ENCODE peak calls at places on chromosomes 11 and 22, in nine cellular contexts. One of them, this sample, is unnamed.

GRCh38 chr11:70834984-70835560 is 417.3 kb downstream of the SHANK2 start:
- DNase-seq in colonic mucosa: no peak
- DNase-seq in IMR-90: no peak
- DNase-seq in OCI-LY7: no peak
- DNase-seq in tibial nerve: no peak
- DNase-seq in GM23338: no peak
- DNase-seq in aorta: no peak
- DNase-seq in CD8-positive, alpha-beta T cell: no peak
- DNase-seq in upper lobe of right lung: no peak
- DNase-seq in this sample: no peak

GRCh38 chr11:121687961-121688566 is 235.3 kb upstream of the SORL1-AS1 start:
- DNase-seq in OCI-LY7: no peak
- DNase-seq in tibial nerve: no peak
- DNase-seq in upper lobe of right lung: no peak
- DNase-seq in GM23338: peak; percentile 58
- DNase-seq in IMR-90: peak; percentile 70
- DNase-seq in colonic mucosa: no peak
- DNase-seq in CD8-positive, alpha-beta T cell: no peak
- DNase-seq in aorta: no peak
- DNase-seq in this sample: no peak

GRCh38 chr11:36449566-36450390 is 60.3 kb downstream of the TRAF6 start:
- DNase-seq in tibial nerve: no peak
- DNase-seq in colonic mucosa: no peak
- DNase-seq in CD8-positive, alpha-beta T cell: no peak
- DNase-seq in IMR-90: no peak
- DNase-seq in upper lobe of right lung: no peak
- DNase-seq in aorta: no peak
- DNase-seq in GM23338: no peak
- DNase-seq in OCI-LY7: peak; percentile 20
- DNase-seq in this sample: no peak

GRCh38 chr11:119368121-119369034 is 13.1 kb downstream of the USP2 start:
- DNase-seq in CD8-positive, alpha-beta T cell: no peak
- DNase-seq in upper lobe of right lung: peak; percentile 77
- DNase-seq in OCI-LY7: no peak
- DNase-seq in aorta: no peak
- DNase-seq in IMR-90: peak; percentile 34
- DNase-seq in GM23338: no peak
- DNase-seq in colonic mucosa: peak; percentile 89
- DNase-seq in tibial nerve: peak; percentile 40
- DNase-seq in this sample: no peak

GRCh38 chr22:38923463-38924196 is 33.8 kb upstream of the APOBEC3A start:
- DNase-seq in CD8-positive, alpha-beta T cell: no peak
- DNase-seq in upper lobe of right lung: peak; percentile 79
- DNase-seq in GM23338: peak; percentile 62
- DNase-seq in tibial nerve: peak; percentile 67
- DNase-seq in OCI-LY7: no peak
- DNase-seq in colonic mucosa: peak; percentile 83
- DNase-seq in IMR-90: peak; percentile 85
- DNase-seq in aorta: peak; percentile 86
- DNase-seq in this sample: no peak

GRCh38 chr22:36027960-36028645 is 521 bp downstream of the RBFOX2 start:
- DNase-seq in tibial nerve: peak; percentile 8
- DNase-seq in GM23338: peak; percentile 74
- DNase-seq in aorta: no peak
- DNase-seq in IMR-90: no peak
- DNase-seq in OCI-LY7: peak; percentile 58
- DNase-seq in colonic mucosa: peak; percentile 41
- DNase-seq in CD8-positive, alpha-beta T cell: peak; percentile 21
- DNase-seq in upper lobe of right lung: no peak
- DNase-seq in this sample: no peak

GRCh38 chr11:122981388-122982264 is at the start of gene BSX:
- DNase-seq in GM23338: peak; percentile 95
- DNase-seq in colonic mucosa: peak; percentile 38
- DNase-seq in IMR-90: peak; percentile 17
- DNase-seq in tibial nerve: no peak
- DNase-seq in CD8-positive, alpha-beta T cell: peak; percentile 60
- DNase-seq in aorta: no peak
- DNase-seq in upper lobe of right lung: peak; percentile 78
- DNase-seq in OCI-LY7: peak; percentile 24
- DNase-seq in this sample: peak; percentile 8

GRCh38 chr11:12671378-12671777 is 2.8 kb upstream of the TEAD1 start:
- DNase-seq in colonic mucosa: no peak
- DNase-seq in tibial nerve: no peak
- DNase-seq in IMR-90: no peak
- DNase-seq in upper lobe of right lung: no peak
- DNase-seq in aorta: no peak
- DNase-seq in GM23338: no peak
- DNase-seq in OCI-LY7: no peak
- DNase-seq in CD8-positive, alpha-beta T cell: no peak
- DNase-seq in this sample: no peak

GRCh38 chr11:117916956-117917355 is 12.2 kb downstream of the TMPRSS13 start:
- DNase-seq in colonic mucosa: no peak
- DNase-seq in CD8-positive, alpha-beta T cell: no peak
- DNase-seq in GM23338: no peak
- DNase-seq in aorta: no peak
- DNase-seq in IMR-90: no peak
- DNase-seq in upper lobe of right lung: no peak
- DNase-seq in tibial nerve: no peak
- DNase-seq in OCI-LY7: no peak
- DNase-seq in this sample: no peak

GRCh38 chr11:24386551-24387404 is 110.1 kb upstream of the LUZP2 start:
- DNase-seq in GM23338: peak; percentile 83
- DNase-seq in aorta: no peak
- DNase-seq in tibial nerve: no peak
- DNase-seq in OCI-LY7: no peak
- DNase-seq in upper lobe of right lung: no peak
- DNase-seq in IMR-90: peak; percentile 68
- DNase-seq in colonic mucosa: no peak
- DNase-seq in CD8-positive, alpha-beta T cell: no peak
- DNase-seq in this sample: no peak

GRCh38 chr11:47478651-47479329 is 29.9 kb upstream of the RAPSN start:
- DNase-seq in GM23338: no peak
- DNase-seq in tibial nerve: no peak
- DNase-seq in colonic mucosa: no peak
- DNase-seq in CD8-positive, alpha-beta T cell: no peak
- DNase-seq in IMR-90: no peak
- DNase-seq in aorta: no peak
- DNase-seq in upper lobe of right lung: no peak
- DNase-seq in OCI-LY7: no peak
- DNase-seq in this sample: no peak
- H3K36me3 ChIP-seq in GM23338: peaks cover 96% of the 10 kb centered on the region
- H3K36me3 ChIP-seq in tibial nerve: peaks cover 8% of the 10 kb centered on the region
- H3K36me3 ChIP-seq in colonic mucosa: peaks cover 35% of the 10 kb centered on the region
- H3K36me3 ChIP-seq in CD8-positive, alpha-beta T cell: peaks cover 78% of the 10 kb centered on the region
- H3K36me3 ChIP-seq in IMR-90: peaks cover 60% of the 10 kb centered on the region
- H3K36me3 ChIP-seq in aorta: peaks cover 13% of the 10 kb centered on the region
- H3K36me3 ChIP-seq in upper lobe of right lung: peaks cover 100% of the 10 kb centered on the region
- H3K36me3 ChIP-seq in OCI-LY7: peaks cover 96% of the 10 kb centered on the region
- H3K36me3 ChIP-seq in this sample: peaks cover 95% of the 10 kb centered on the region

GRCh38 chr22:33850724-33851123 is 69.6 kb downstream of the LARGE1 start:
- DNase-seq in CD8-positive, alpha-beta T cell: no peak
- DNase-seq in IMR-90: no peak
- DNase-seq in tibial nerve: no peak
- DNase-seq in upper lobe of right lung: no peak
- DNase-seq in OCI-LY7: no peak
- DNase-seq in aorta: no peak
- DNase-seq in GM23338: peak; percentile 97
- DNase-seq in colonic mucosa: no peak
- DNase-seq in this sample: no peak

GRCh38 chr22:33853200-33854097 is 66.8 kb downstream of the LARGE1 start:
- DNase-seq in colonic mucosa: peak; percentile 77
- DNase-seq in upper lobe of right lung: peak; percentile 84
- DNase-seq in IMR-90: peak; percentile 77
- DNase-seq in GM23338: peak; percentile 64
- DNase-seq in CD8-positive, alpha-beta T cell: no peak
- DNase-seq in OCI-LY7: peak; percentile 91
- DNase-seq in aorta: peak; percentile 84
- DNase-seq in tibial nerve: peak; percentile 33
- DNase-seq in this sample: peak; percentile 62

GRCh38 chr22:33850227-33850626 is 70.0 kb downstream of the LARGE1 start:
- DNase-seq in CD8-positive, alpha-beta T cell: no peak
- DNase-seq in OCI-LY7: no peak
- DNase-seq in GM23338: no peak
- DNase-seq in IMR-90: no peak
- DNase-seq in tibial nerve: no peak
- DNase-seq in colonic mucosa: no peak
- DNase-seq in upper lobe of right lung: no peak
- DNase-seq in aorta: no peak
- DNase-seq in this sample: no peak

GRCh38 chr22:33851240-33851639 is 69.0 kb downstream of the LARGE1 start:
- DNase-seq in IMR-90: peak; percentile 44
- DNase-seq in colonic mucosa: no peak
- DNase-seq in upper lobe of right lung: no peak
- DNase-seq in GM23338: no peak
- DNase-seq in OCI-LY7: peak; percentile 43
- DNase-seq in tibial nerve: no peak
- DNase-seq in aorta: no peak
- DNase-seq in CD8-positive, alpha-beta T cell: no peak
- DNase-seq in this sample: no peak

DNA sequence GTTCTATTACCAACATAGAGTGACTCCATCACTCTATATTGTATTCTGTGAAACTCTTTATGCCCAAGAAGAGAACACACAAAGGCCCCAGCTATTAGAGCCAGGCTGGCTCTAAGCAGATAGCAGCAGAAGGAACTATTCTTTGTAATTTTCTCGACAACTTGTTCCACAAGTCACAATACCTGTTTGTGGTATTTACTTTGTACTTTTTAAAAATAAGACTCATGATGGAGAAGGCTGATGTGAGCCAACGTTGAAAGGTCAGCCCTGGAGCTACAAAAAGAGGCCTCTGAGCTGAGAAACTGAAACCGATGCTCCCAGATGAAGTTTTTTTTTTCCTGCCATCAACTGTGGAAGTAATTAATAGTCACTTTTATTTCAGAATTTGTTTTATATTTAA is 68.3 kb downstream of the LARGE1 start:
- DNase-seq in aorta: no peak
- DNase-seq in colonic mucosa: no peak
- DNase-seq in tibial nerve: no peak
- DNase-seq in GM23338: no peak
- DNase-seq in upper lobe of right lung: no peak
- DNase-seq in IMR-90: no peak
- DNase-seq in CD8-positive, alpha-beta T cell: no peak
- DNase-seq in OCI-LY7: no peak
- DNase-seq in this sample: no peak
- H3K27ac ChIP-seq in aorta: no peak overlapping the region
- H3K27ac ChIP-seq in colonic mucosa: peak overlapping the region; percentile 22
- H3K27ac ChIP-seq in tibial nerve: peak overlapping the region; percentile 0
- H3K27ac ChIP-seq in GM23338: peak overlapping the region; percentile 93
- H3K27ac ChIP-seq in upper lobe of right lung: no peak overlapping the region
- H3K27ac ChIP-seq in IMR-90: no peak overlapping the region
- H3K27ac ChIP-seq in CD8-positive, alpha-beta T cell: no peak overlapping the region
- H3K27ac ChIP-seq in OCI-LY7: peak overlapping the region; percentile 80
- H3K27ac ChIP-seq in this sample: no peak overlapping the region

DNA sequence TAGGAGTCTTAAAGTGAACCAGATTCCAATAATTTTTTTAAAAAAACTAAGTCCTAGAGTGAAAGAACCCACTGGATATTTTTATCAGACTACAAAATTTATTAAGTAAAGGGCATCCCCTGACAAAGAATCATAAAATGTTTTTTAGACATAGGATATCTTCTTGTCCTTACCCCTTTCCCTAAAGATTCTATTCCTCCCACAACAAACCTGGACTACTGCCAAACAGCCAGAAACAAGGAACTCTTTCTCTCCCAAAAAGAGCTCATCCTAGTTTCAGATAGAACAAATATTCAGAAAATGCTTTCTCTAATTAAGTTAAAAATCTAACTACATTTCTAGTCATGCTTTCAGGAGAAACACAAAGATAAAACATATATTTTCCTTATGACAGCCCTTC is 327.1 kb downstream of the FAM181B start:
- DNase-seq in colonic mucosa: no peak
- DNase-seq in IMR-90: no peak
- DNase-seq in upper lobe of right lung: no peak
- DNase-seq in OCI-LY7: no peak
- DNase-seq in aorta: no peak
- DNase-seq in CD8-positive, alpha-beta T cell: no peak
- DNase-seq in tibial nerve: no peak
- DNase-seq in GM23338: no peak
- DNase-seq in this sample: no peak
- H3K36me3 ChIP-seq in colonic mucosa: no peaks in the 10 kb centered on the region
- H3K36me3 ChIP-seq in IMR-90: no peaks in the 10 kb centered on the region
- H3K36me3 ChIP-seq in upper lobe of right lung: no peaks in the 10 kb centered on the region
- H3K36me3 ChIP-seq in OCI-LY7: no peaks in the 10 kb centered on the region
- H3K36me3 ChIP-seq in aorta: no peaks in the 10 kb centered on the region
- H3K36me3 ChIP-seq in CD8-positive, alpha-beta T cell: no peaks in the 10 kb centered on the region
- H3K36me3 ChIP-seq in tibial nerve: no peaks in the 10 kb centered on the region
- H3K36me3 ChIP-seq in GM23338: no peaks in the 10 kb centered on the region
- H3K36me3 ChIP-seq in this sample: no peaks in the 10 kb centered on the region

DNA sequence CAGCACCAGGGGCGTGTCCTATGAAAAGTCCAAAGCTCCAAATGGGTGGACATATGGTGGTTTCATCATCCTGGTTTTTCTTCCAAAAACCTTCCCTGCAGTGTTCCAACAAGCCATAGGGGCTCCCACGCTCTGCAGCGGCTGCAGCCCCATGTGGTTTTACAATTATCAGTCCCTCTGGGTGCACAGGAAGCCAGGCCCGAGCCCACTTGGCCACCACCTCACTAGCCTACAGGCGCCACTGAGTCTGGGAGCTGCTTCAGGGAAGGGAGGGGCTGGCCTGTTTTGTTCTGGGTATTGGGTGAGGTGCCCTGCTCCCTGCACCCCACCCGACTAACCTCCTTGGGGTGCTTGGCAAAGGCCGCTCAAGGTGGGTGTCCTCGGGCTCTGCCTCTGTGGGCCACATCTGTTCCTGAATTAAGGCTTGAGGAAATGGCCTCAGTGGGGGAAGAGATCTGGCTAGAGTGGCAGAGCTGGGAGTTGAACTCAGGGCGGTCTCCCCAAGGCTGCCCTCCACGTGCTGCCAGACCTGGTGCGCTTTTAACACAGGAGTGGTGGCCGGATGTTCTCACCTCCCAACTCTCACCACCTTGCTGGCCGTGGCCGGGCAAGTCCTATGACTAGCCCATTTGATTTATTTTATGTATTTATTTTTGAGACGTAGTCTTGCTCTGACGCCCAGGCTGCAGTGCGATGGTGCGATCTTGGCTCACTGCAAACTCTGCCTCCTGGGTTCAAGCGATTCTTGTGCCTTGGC is 5.3 kb upstream of the CDC42BPG start:
- DNase-seq in CD8-positive, alpha-beta T cell: no peak
- DNase-seq in GM23338: no peak
- DNase-seq in colonic mucosa: no peak
- DNase-seq in upper lobe of right lung: no peak
- DNase-seq in OCI-LY7: no peak
- DNase-seq in tibial nerve: no peak
- DNase-seq in IMR-90: no peak
- DNase-seq in aorta: no peak
- DNase-seq in this sample: no peak
- H3K27ac ChIP-seq in CD8-positive, alpha-beta T cell: no peak overlapping the region
- H3K27ac ChIP-seq in GM23338: no peak overlapping the region
- H3K27ac ChIP-seq in colonic mucosa: no peak overlapping the region
- H3K27ac ChIP-seq in upper lobe of right lung: peak overlapping the region; percentile 44
- H3K27ac ChIP-seq in OCI-LY7: peak overlapping the region; percentile 92
- H3K27ac ChIP-seq in tibial nerve: peak overlapping the region; percentile 78
- H3K27ac ChIP-seq in IMR-90: peak overlapping the region; percentile 4
- H3K27ac ChIP-seq in aorta: peak overlapping the region; percentile 20
- H3K27ac ChIP-seq in this sample: peak overlapping the region; percentile 33

This sample was measured in CD4-positive, CD25-positive, alpha-beta regulatory T cell.